ENCODE peak calls at places on chromosomes 7 and 10, in eight cellular contexts. R is activated B cell treated with CpG ODN at 0.5 μM for 24 hours; D is ELR; X is GDM1; H is naive thymus-derived CD8-positive, alpha-beta T cell; C is activated T-cell treated with anti-CD3 and anti-CD28 coated beads for 4 hours; K is activated CD8-positive, alpha-beta memory T cell treated with anti-CD3 and anti-CD28 coated beads, Interleukin-2, amount 50 U/mL, for 48 hours; L is NCI-H69. T is an unnamed sample.
A peak's percentile ranks its signal among the peaks of the same experiment; 100 is the strongest.

GRCh38 chr10:102195301-102195870 is 30.7 kb upstream of the ELOVL3 start:
- DNase-seq in R (no peak), D (peak; percentile 65), X (no peak), H (no peak), C (no peak), K (no peak), L (no peak), T (no peak)

GRCh38 chr7:49400891-49401550 is 372.4 kb upstream of the VWC2 start:
- DNase-seq in R (no peak), D (no peak), X (no peak), H (no peak), C (no peak), K (no peak), L (no peak), T (no peak)

GRCh38 chr10:5574642-5575131 is 49.9 kb downstream of the CALML3 start:
- DNase-seq in R (no peak), D (no peak), X (no peak), H (no peak), C (no peak), K (no peak), L (no peak), T (no peak)

GRCh38 chr7:98011996-98012395 is 22.0 kb upstream of the OCM2 start:
- DNase-seq in R (no peak), D (no peak), X (no peak), H (no peak), C (no peak), K (no peak), L (no peak), T (no peak)

GRCh38 chr7:156106107-156106426 is 293.8 kb upstream of the SHH start:
- DNase-seq in R (no peak), D (no peak), X (no peak), H (no peak), C (no peak), K (peak; percentile 29), L (peak; percentile 41), T (no peak)

GRCh38 chr7:45609180-45609579 is 35.0 kb downstream of the ADCY1 start:
- DNase-seq in R (no peak), D (no peak), X (no peak), H (no peak), C (no peak), K (peak; percentile 20), L (no peak), T (no peak)

GRCh38 chr7:34457329-34457728 is 200.7 kb upstream of the NPSR1 start:
- DNase-seq in R (no peak), D (no peak), X (no peak), H (no peak), C (no peak), K (no peak), L (no peak), T (no peak)

GRCh38 chr7:42972703-42973500 is 40.7 kb downstream of the MRPL32 start:
- DNase-seq in R (no peak), D (peak; percentile 61), X (no peak), H (no peak), C (no peak), K (no peak), L (peak; percentile 10), T (no peak)

GRCh38 chr10:98420786-98421185 is 5.8 kb upstream of the PYROXD2 start:
- DNase-seq in R (no peak), D (no peak), X (no peak), H (no peak), C (no peak), K (no peak), L (no peak), T (no peak)

GRCh38 chr7:149431486-149432120 is 29.3 kb downstream of the ZNF777 start:
- DNase-seq in R (no peak), D (no peak), X (no peak), H (no peak), C (no peak), K (no peak), L (no peak), T (no peak)

GRCh38 chr10:118807512-118808305 is 52.9 kb upstream of the CACUL1 start:
- DNase-seq in R (no peak), D (no peak), X (no peak), H (no peak), C (no peak), K (no peak), L (no peak), T (no peak)

GRCh38 chr10:100996678-100997363 is 2.8 kb upstream of the LZTS2 start:
- DNase-seq in R (peak; percentile 56), D (peak; percentile 42), X (peak; percentile 34), H (peak; percentile 44), C (no peak), K (peak; percentile 72), L (peak; percentile 61), T (peak; percentile 82)

GRCh38 chr7:155962191-155962967 is 150.1 kb upstream of the SHH start:
- DNase-seq in R (no peak), D (peak; percentile 40), X (no peak), H (no peak), C (no peak), K (peak; percentile 63), L (no peak), T (no peak)

GRCh38 chr7:27156901-27157716 is 634 bp upstream of the HOXA7 start:
- DNase-seq in R (no peak), D (no peak), X (no peak), H (no peak), C (no peak), K (peak; percentile 57), L (no peak), T (no peak)

GRCh38 chr10:96579133-96579532 is 7.7 kb downstream of the TM9SF3 start:
- DNase-seq in R (no peak), D (no peak), X (no peak), H (no peak), C (no peak), K (no peak), L (no peak), T (no peak)

GRCh38 chr10:97549587-97550322 is 22.8 kb upstream of the ANKRD2 start:
- DNase-seq in R (no peak), D (no peak), X (no peak), H (no peak), C (no peak), K (no peak), L (peak; percentile 80), T (no peak)

GRCh38 chr7:124267154-124267553 is 234.3 kb upstream of the TMEM229A start:
- DNase-seq in R (no peak), D (no peak), X (no peak), H (no peak), C (no peak), K (no peak), L (no peak), T (no peak)

GRCh38 chr10:119549247-119549999 is 6.9 kb upstream of the RGS10 start:
- DNase-seq in R (no peak), D (no peak), X (no peak), H (no peak), C (no peak), K (no peak), L (no peak), T (no peak)

GRCh38 chr10:101905241-101905640 is 61.6 kb upstream of the KCNIP2 start:
- DNase-seq in R (no peak), D (no peak), X (no peak), H (no peak), C (no peak), K (no peak), L (no peak), T (no peak)

GRCh38 chr10:44552716-44553115 is 167.8 kb upstream of the CXCL12 start:
- DNase-seq in R (no peak), D (no peak), X (no peak), H (no peak), C (no peak), K (no peak), L (no peak), T (no peak)

GRCh38 chr10:89589091-89589725 is 53.8 kb upstream of the SLC16A12 start:
- DNase-seq in R (no peak), D (no peak), X (no peak), H (no peak), C (no peak), K (no peak), L (no peak), T (no peak)

GRCh38 chr7:119943932-119944600 is 328.9 kb upstream of the KCND2 start:
- DNase-seq in R (no peak), D (no peak), X (peak; percentile 55), H (no peak), C (no peak), K (no peak), L (no peak), T (no peak)

T was measured in GM20000.